ENCODE peak calls at places on chromosomes 4 and X, in ten cellular contexts. N is SK-N-MC, L is stomach, V is spleen, M is K562, P is HCT116, T is breast epithelium, B is sigmoid colon, F is transverse colon, G is SK-N-SH. U is an unnamed sample.

GRCh38 chr4:122824616-122825015 is 2.0 kb upstream of the FGF2 start:
- DNase-seq in L (no peak), V (no peak), P (no peak), M (peak), B (no peak), G (no peak), N (no peak), F (no peak), T (no peak), U (no peak)

GRCh38 chrX:133048751-133049150 is 48.2 kb downstream of the USP26 start:
- DNase-seq in B (no peak), L (no peak), F (no peak), N (no peak), V (no peak), P (no peak), M (no peak), T (no peak), G (no peak), U (no peak)

GRCh38 chr4:187294861-187295260 is 571.2 kb upstream of the FAT1 start:
- DNase-seq in N (no peak), T (no peak), F (peak), L (no peak), G (no peak), P (no peak), B (no peak), M (no peak), V (no peak), U (no peak)

GRCh38 chrX:11437642-11438379 is 144.6 kb downstream of the AMELX start:
- DNase-seq in T (no peak), G (no peak), L (no peak), N (no peak), F (peak), M (peak), V (no peak), P (no peak), B (no peak), U (no peak)

GRCh38 chrX:148412006-148412405 is 88.4 kb upstream of the AFF2 start:
- DNase-seq in B (no peak), F (no peak), L (no peak), N (no peak), G (no peak), M (no peak), P (no peak), V (no peak), T (no peak), U (no peak)

GRCh38 chrX:87376896-87377295 is 140.7 kb upstream of the KLHL4 start:
- DNase-seq in G (no peak), V (no peak), F (no peak), L (no peak), M (no peak), T (no peak), N (no peak), B (no peak), P (no peak), U (no peak)

GRCh38 chrX:47560179-47560830 is 700 bp upstream of the ARAF start:
- DNase-seq in F (no peak), V (peak), G (no peak), P (no peak), M (no peak), L (no peak), B (no peak), T (no peak), N (no peak), U (no peak)

GRCh38 chr4:118313098-118313497 is 39.7 kb downstream of the PRSS12 start:
- DNase-seq in T (no peak), B (no peak), M (peak), P (no peak), L (no peak), G (no peak), F (no peak), N (no peak), V (no peak), U (no peak)

GRCh38 chrX:138986235-138986634 is 274.7 kb upstream of the FGF13 start:
- DNase-seq in V (no peak), T (no peak), M (no peak), B (no peak), G (no peak), L (no peak), N (no peak), P (no peak), F (no peak), U (no peak)

GRCh38 chrX:122579036-122579435 is 605.0 kb upstream of the GRIA3 start:
- DNase-seq in B (no peak), P (no peak), M (no peak), F (no peak), V (no peak), N (no peak), L (no peak), G (no peak), T (no peak), U (no peak)

GRCh38 chrX:107894038-107894437 is 68.4 kb downstream of the MID2 start:
- DNase-seq in M (peak), F (no peak), T (no peak), N (peak), L (no peak), B (no peak), G (peak), P (peak), V (no peak), U (no peak)

GRCh38 chr4:89704651-89705395 is 132.1 kb downstream of the SNCA start:
- DNase-seq in L (no peak), B (no peak), V (no peak), F (no peak), G (no peak), M (no peak), T (no peak), N (no peak), P (no peak), U (no peak)

GRCh38 chr4:47031011-47031678 is at the start of gene GABRB1:
- DNase-seq in M (no peak), V (no peak), G (peak), N (no peak), T (no peak), P (no peak), B (peak), F (peak), L (peak), U (peak)

GRCh38 chrX:24682739-24683432 is 10.8 kb upstream of the POLA1 start:
- DNase-seq in T (no peak), P (no peak), M (no peak), V (no peak), G (no peak), N (no peak), F (no peak), L (no peak), B (no peak), U (no peak)

GRCh38 chrX:118520206-118520857 is 24.7 kb downstream of the DOCK11 start:
- DNase-seq in V (no peak), N (no peak), P (no peak), T (no peak), L (no peak), G (no peak), M (no peak), B (no peak), F (no peak), U (no peak)

GRCh38 chrX:103877571-103877970 is 45.5 kb upstream of the RAB9B start:
- DNase-seq in N (no peak), T (no peak), L (no peak), G (no peak), B (no peak), M (no peak), P (no peak), F (no peak), V (no peak), U (no peak)

GRCh38 chr4:11427201-11427996 is 1.3 kb downstream of the HS3ST1 start:
- DNase-seq in G (no peak), T (no peak), B (no peak), V (peak), L (no peak), F (no peak), M (no peak), N (no peak), P (no peak), U (no peak)

GRCh38 chr4:187232796-187233195 is 509.1 kb upstream of the FAT1 start:
- DNase-seq in N (no peak), T (no peak), P (no peak), G (no peak), M (no peak), V (no peak), L (no peak), B (no peak), F (no peak), U (no peak)

GRCh38 chrX:7996414-7996813 is 69.2 kb upstream of the PNPLA4 start:
- DNase-seq in L (peak), F (peak), M (peak), B (no peak), G (peak), T (no peak), N (no peak), P (no peak), V (no peak), U (no peak)

GRCh38 chr4:24645765-24646550 is 61.6 kb upstream of the DHX15 start:
- DNase-seq in T (no peak), N (no peak), P (no peak), L (no peak), M (no peak), V (no peak), B (no peak), G (no peak), F (no peak), U (no peak)

GRCh38 chr4:52665592-52665991 is 6.5 kb upstream of the USP46 start:
- DNase-seq in F (no peak), M (no peak), P (peak), N (no peak), B (no peak), T (no peak), G (peak), L (no peak), V (no peak), U (no peak)

GRCh38 chrX:107574711-107575110 is 53.6 kb upstream of the PRPS1 start:
- DNase-seq in B (no peak), G (no peak), N (no peak), F (no peak), L (no peak), V (no peak), M (no peak), P (no peak), T (no peak), U (no peak)

GRCh38 chr4:7513731-7514130 is 79.0 kb upstream of the PSAPL1 start:
- DNase-seq in N (no peak), V (no peak), L (no peak), B (no peak), P (no peak), M (no peak), T (no peak), F (no peak), G (no peak), U (no peak)

GRCh38 chr4:76384052-76384451 is 36.9 kb downstream of the CCDC158 start:
- DNase-seq in M (no peak), P (no peak), F (no peak), B (no peak), N (peak), V (no peak), G (no peak), L (no peak), T (no peak), U (no peak)

GRCh38 chrX:45767021-45767491 is 566.4 kb upstream of the DIPK2B start:
- DNase-seq in N (no peak), G (no peak), T (no peak), B (no peak), L (no peak), P (no peak), F (no peak), V (no peak), M (no peak), U (no peak)

GRCh38 chr4:76306882-76307669 is 543 bp downstream of the STBD1 start:
- DNase-seq in V (peak), G (peak), P (no peak), T (peak), B (peak), M (no peak), F (peak), L (peak), N (no peak), U (peak)

GRCh38 chrX:37302569-37302968 is 46.6 kb upstream of the PRRG1 start:
- DNase-seq in F (peak), B (no peak), T (no peak), L (no peak), N (no peak), V (no peak), M (peak), P (peak), G (no peak), U (no peak)

GRCh38 chrX:2521092-2521926 is 20.5 kb upstream of the DHRSX start:
- DNase-seq in T (no peak), N (no peak), G (no peak), F (peak), M (no peak), P (no peak), B (no peak), V (peak), L (no peak), U (no peak)

GRCh38 chrX:36562986-36563385 is 445.2 kb upstream of the FAM47C start:
- DNase-seq in L (no peak), G (no peak), P (no peak), N (no peak), T (no peak), V (no peak), M (no peak), B (no peak), F (no peak), U (no peak)

GRCh38 chr4:78644063-78644691 is 92.6 kb downstream of the ANXA3 start:
- DNase-seq in V (no peak), M (no peak), T (no peak), B (no peak), N (no peak), P (no peak), G (no peak), L (no peak), F (no peak), U (no peak)

GRCh38 chr4:86500527-86500926 is 93.6 kb upstream of the PTPN13 start:
- DNase-seq in F (no peak), V (no peak), P (no peak), N (no peak), T (no peak), G (no peak), B (no peak), M (no peak), L (no peak), U (no peak)

GRCh38 chr4:113740857-113741379 is 20.6 kb downstream of the CAMK2D start:
- DNase-seq in B (no peak), G (no peak), M (no peak), T (no peak), N (no peak), F (no peak), L (no peak), V (no peak), P (no peak), U (no peak)

GRCh38 chrX:40099046-40099968 is 1.5 kb upstream of the BCOR start:
- DNase-seq in M (peak), B (peak), F (peak), L (no peak), P (no peak), G (peak), T (no peak), N (no peak), V (peak), U (peak)

GRCh38 chrX:41475166-41475565 is 28.0 kb downstream of the NYX start:
- DNase-seq in P (no peak), F (no peak), N (no peak), G (no peak), L (no peak), V (no peak), B (no peak), M (no peak), T (no peak), U (no peak)

GRCh38 chr4:108763226-108763593 is 357 bp upstream of the ETNPPL start:
- DNase-seq in T (no peak), N (no peak), F (no peak), L (no peak), P (no peak), G (no peak), V (no peak), B (no peak), M (peak), U (no peak)

GRCh38 chr4:108763981-108764380 is 1.1 kb upstream of the ETNPPL start:
- DNase-seq in P (no peak), N (no peak), M (no peak), V (no peak), B (no peak), T (no peak), F (no peak), G (no peak), L (no peak), U (no peak)

GRCh38 chr4:108766058-108766457 is 3.2 kb upstream of the ETNPPL start:
- DNase-seq in F (no peak), T (no peak), G (no peak), B (no peak), P (no peak), V (no peak), M (no peak), N (no peak), L (no peak), U (no peak)

GRCh38 chr4:108758498-108758897 is 4.4 kb downstream of the ETNPPL start:
- DNase-seq in M (no peak), N (no peak), V (no peak), B (no peak), T (no peak), F (no peak), P (no peak), L (no peak), G (no peak), U (peak)

GRCh38 chr4:108762559-108763225 is at the start of gene ETNPPL:
- DNase-seq in P (no peak), B (peak), L (peak), V (no peak), T (no peak), F (no peak), M (no peak), G (peak), N (no peak), U (no peak)
- TF ChIP-seq POLR2AphosphoS5 in P (no peak), B (no peak), L (no peak), V (no peak), T (no peak), F (no peak), M (no peak), G (no peak), N (no peak), U (no peak)

GRCh38 chr4:15655223-15656037 is at the start of gene FBXL5:
- DNase-seq in M (peak), N (no peak), T (peak), B (peak), L (peak), V (peak), P (no peak), F (peak), G (peak), U (peak)
- TF ChIP-seq POLR2AphosphoS5 in M (no peak), N (peak), T (peak), B (peak), L (peak), V (peak), P (peak), F (peak), G (peak), U (peak)

DNA sequence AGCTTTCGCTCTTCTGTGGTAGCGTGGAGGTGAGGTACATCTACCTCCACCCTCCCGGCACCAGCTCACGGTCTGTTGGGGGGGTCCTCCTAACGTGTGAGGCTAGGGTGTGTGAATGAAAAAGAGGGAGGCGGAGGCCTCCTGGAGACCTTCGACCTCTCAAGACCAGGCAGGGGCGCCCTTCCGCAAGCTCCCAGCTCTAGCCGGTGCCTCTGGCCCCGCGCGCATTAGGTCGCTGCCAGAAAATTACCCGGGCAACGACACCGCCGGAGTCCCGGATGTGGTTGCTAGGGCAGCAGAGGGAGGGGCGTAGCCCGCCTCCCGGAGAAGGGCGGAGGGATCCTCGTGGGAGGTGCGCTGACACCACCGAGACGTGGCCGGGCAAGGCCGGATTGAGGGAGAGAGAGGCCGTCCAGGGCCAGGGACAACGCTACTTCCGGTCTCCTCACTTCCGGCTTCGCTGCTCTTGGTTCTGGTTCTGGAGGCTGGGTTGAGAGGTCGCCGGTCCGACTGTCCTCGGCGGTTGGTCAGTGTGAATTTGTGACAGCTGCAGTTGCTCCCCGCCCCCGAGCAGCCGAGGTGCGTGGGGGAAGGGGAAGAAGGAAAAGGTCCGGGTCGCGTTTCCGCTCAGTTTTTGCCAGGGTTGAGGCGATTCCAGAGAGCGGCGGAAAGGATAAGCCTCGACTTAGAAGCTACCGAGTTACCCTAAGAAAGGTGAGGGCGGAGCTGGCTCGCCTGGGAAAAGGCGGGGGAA is at the start of the genes ARFIP1 and TIGD4:
- DNase-seq in F (peak), B (peak), V (peak), T (peak), G (peak), N (peak), L (peak), M (peak), P (peak), U (peak)
- TF ChIP-seq POLR2AphosphoS5 in F (peak), B (peak), V (peak), T (peak), G (peak), N (peak), L (peak), M (peak), P (peak), U (peak)

GRCh38 chrX:9023293-9023692 is 10.6 kb downstream of the FAM9B start:
- DNase-seq in G (no peak), B (no peak), F (no peak), T (no peak), V (no peak), N (no peak), P (no peak), M (no peak), L (no peak), U (no peak)

GRCh38 chrX:9019151-9019550 is 14.8 kb downstream of the FAM9B start:
- DNase-seq in M (no peak), V (no peak), B (no peak), P (no peak), L (no peak), G (no peak), F (no peak), T (no peak), N (no peak), U (no peak)
- TF ChIP-seq POLR2AphosphoS5 in M (no peak), V (no peak), B (no peak), P (no peak), L (no peak), G (no peak), F (no peak), T (no peak), N (no peak), U (no peak)